ENCODE peak calls at places on chromosomes 13 and 19, in six cellular contexts. One of them, this sample, is unnamed.

GRCh38 chr13:22736768-22737092 is 444.0 kb upstream of the SGCG start:
- DNase-seq in activated CD4-positive, alpha-beta T cell treated with anti-CD3 and anti-CD28 coated beads, Interleukin-2, amount 50 U/mL, for 1 hour: no peak
- DNase-seq in SJSA1: no peak
- DNase-seq in A549: no peak
- DNase-seq in foreskin fibroblast: no peak
- DNase-seq in foreskin keratinocyte: no peak
- DNase-seq in this sample: no peak

GRCh38 chr19:55472463-55472862 is 4.0 kb upstream of the ZNF628 start:
- DNase-seq in activated CD4-positive, alpha-beta T cell treated with anti-CD3 and anti-CD28 coated beads, Interleukin-2, amount 50 U/mL, for 1 hour: no peak
- DNase-seq in SJSA1: no peak
- DNase-seq in A549: peak; percentile 80
- DNase-seq in foreskin fibroblast: peak; percentile 61
- DNase-seq in foreskin keratinocyte: peak; percentile 84
- DNase-seq in this sample: no peak

GRCh38 chr19:39582891-39583625 is 19.3 kb upstream of the LGALS13 start:
- DNase-seq in activated CD4-positive, alpha-beta T cell treated with anti-CD3 and anti-CD28 coated beads, Interleukin-2, amount 50 U/mL, for 1 hour: no peak
- DNase-seq in SJSA1: no peak
- DNase-seq in A549: no peak
- DNase-seq in foreskin fibroblast: no peak
- DNase-seq in foreskin keratinocyte: no peak
- DNase-seq in this sample: no peak

GRCh38 chr19:56162258-56162657 is 13.6 kb upstream of the GALP start:
- DNase-seq in activated CD4-positive, alpha-beta T cell treated with anti-CD3 and anti-CD28 coated beads, Interleukin-2, amount 50 U/mL, for 1 hour: no peak
- DNase-seq in SJSA1: no peak
- DNase-seq in A549: no peak
- DNase-seq in foreskin fibroblast: no peak
- DNase-seq in foreskin keratinocyte: no peak
- DNase-seq in this sample: no peak

GRCh38 chr19:29677001-29677781 is 11.9 kb downstream of the PLEKHF1 start:
- DNase-seq in activated CD4-positive, alpha-beta T cell treated with anti-CD3 and anti-CD28 coated beads, Interleukin-2, amount 50 U/mL, for 1 hour: no peak
- DNase-seq in SJSA1: no peak
- DNase-seq in A549: no peak
- DNase-seq in foreskin fibroblast: no peak
- DNase-seq in foreskin keratinocyte: no peak
- DNase-seq in this sample: no peak

GRCh38 chr19:41253660-41254059 is 10.5 kb upstream of the HNRNPUL1 start:
- DNase-seq in activated CD4-positive, alpha-beta T cell treated with anti-CD3 and anti-CD28 coated beads, Interleukin-2, amount 50 U/mL, for 1 hour: no peak
- DNase-seq in SJSA1: no peak
- DNase-seq in A549: no peak
- DNase-seq in foreskin fibroblast: no peak
- DNase-seq in foreskin keratinocyte: no peak
- DNase-seq in this sample: no peak

GRCh38 chr13:21458457-21458815 is 667 bp downstream of the ZDHHC20 start:
- DNase-seq in activated CD4-positive, alpha-beta T cell treated with anti-CD3 and anti-CD28 coated beads, Interleukin-2, amount 50 U/mL, for 1 hour: peak; percentile 41
- DNase-seq in SJSA1: no peak
- DNase-seq in A549: peak; percentile 22
- DNase-seq in foreskin fibroblast: peak; percentile 27
- DNase-seq in foreskin keratinocyte: peak; percentile 55
- DNase-seq in this sample: peak; percentile 25

GRCh38 chr19:41892173-41892902 is 9.4 kb downstream of the ARHGEF1 start:
- DNase-seq in activated CD4-positive, alpha-beta T cell treated with anti-CD3 and anti-CD28 coated beads, Interleukin-2, amount 50 U/mL, for 1 hour: no peak
- DNase-seq in SJSA1: no peak
- DNase-seq in A549: no peak
- DNase-seq in foreskin fibroblast: no peak
- DNase-seq in foreskin keratinocyte: no peak
- DNase-seq in this sample: no peak

GRCh38 chr19:30078381-30078910 is 136.4 kb downstream of the URI1 start:
- DNase-seq in activated CD4-positive, alpha-beta T cell treated with anti-CD3 and anti-CD28 coated beads, Interleukin-2, amount 50 U/mL, for 1 hour: no peak
- DNase-seq in SJSA1: no peak
- DNase-seq in A549: no peak
- DNase-seq in foreskin fibroblast: no peak
- DNase-seq in foreskin keratinocyte: no peak
- DNase-seq in this sample: no peak

GRCh38 chr19:43780706-43781525 is at the start of gene KCNN4:
- DNase-seq in activated CD4-positive, alpha-beta T cell treated with anti-CD3 and anti-CD28 coated beads, Interleukin-2, amount 50 U/mL, for 1 hour: peak; percentile 50
- DNase-seq in SJSA1: peak; percentile 67
- DNase-seq in A549: peak; percentile 84
- DNase-seq in foreskin fibroblast: peak; percentile 68
- DNase-seq in foreskin keratinocyte: peak; percentile 78
- DNase-seq in this sample: no peak

GRCh38 chr13:87280139-87280538 is 391.0 kb upstream of the SLITRK5 start:
- DNase-seq in activated CD4-positive, alpha-beta T cell treated with anti-CD3 and anti-CD28 coated beads, Interleukin-2, amount 50 U/mL, for 1 hour: no peak
- DNase-seq in SJSA1: no peak
- DNase-seq in A549: peak; percentile 2
- DNase-seq in foreskin fibroblast: no peak
- DNase-seq in foreskin keratinocyte: no peak
- DNase-seq in this sample: no peak

GRCh38 chr19:18304496-18305312 is 18.2 kb downstream of the LSM4 start:
- DNase-seq in activated CD4-positive, alpha-beta T cell treated with anti-CD3 and anti-CD28 coated beads, Interleukin-2, amount 50 U/mL, for 1 hour: peak; percentile 83
- DNase-seq in SJSA1: peak; percentile 89
- DNase-seq in A549: peak; percentile 79
- DNase-seq in foreskin fibroblast: peak; percentile 94
- DNase-seq in foreskin keratinocyte: peak; percentile 22
- DNase-seq in this sample: no peak

GRCh38 chr13:113982296-113982661 is 8.4 kb upstream of the C13orf46 start:
- DNase-seq in activated CD4-positive, alpha-beta T cell treated with anti-CD3 and anti-CD28 coated beads, Interleukin-2, amount 50 U/mL, for 1 hour: no peak
- DNase-seq in SJSA1: no peak
- DNase-seq in A549: no peak
- DNase-seq in foreskin fibroblast: no peak
- DNase-seq in foreskin keratinocyte: no peak
- DNase-seq in this sample: no peak